ENCODE peak calls at places on chromosomes 13 and 19, in six cellular contexts. E is CD8-positive, alpha-beta T cell; S is HFFc6; C is endodermal cell; R is spleen; G is right lobe of liver. H is an unnamed sample.

GRCh38 chr19:3670258-3670795 is 29.9 kb downstream of the PIP5K1C start:
- DNase-seq in E (no peak), S (peak), C (peak), R (no peak), G (no peak), H (no peak)

GRCh38 chr19:16069813-16070365 is 6.4 kb upstream of the TPM4 start:
- DNase-seq in E (no peak), S (no peak), C (no peak), R (peak), G (peak), H (no peak)

GRCh38 chr13:36616706-36617105 is 57.1 kb upstream of the SERTM1 start:
- DNase-seq in E (no peak), S (no peak), C (no peak), R (no peak), G (no peak), H (no peak)

GRCh38 chr19:29651622-29652394 is 13.5 kb upstream of the PLEKHF1 start:
- DNase-seq in E (no peak), S (no peak), C (no peak), R (peak), G (no peak), H (no peak)

GRCh38 chr19:13430790-13431582 is 75.3 kb downstream of the CACNA1A start:
- DNase-seq in E (peak), S (peak), C (peak), R (peak), G (peak), H (peak)

GRCh38 chr19:45164577-45165335 is 4.0 kb upstream of the NKPD1 start:
- DNase-seq in E (peak), S (peak), C (peak), R (peak), G (no peak), H (peak)

GRCh38 chr19:47111081-47111589 is 2.4 kb downstream of the ZC3H4 start:
- DNase-seq in E (peak), S (no peak), C (peak), R (peak), G (peak), H (peak)

GRCh38 chr19:40805258-40805868 is 6.4 kb downstream of the EGLN2 start:
- DNase-seq in E (no peak), S (no peak), C (no peak), R (no peak), G (peak), H (no peak)

GRCh38 chr19:39197808-39198207 is 1.0 kb downstream of the NCCRP1 start:
- DNase-seq in E (no peak), S (no peak), C (peak), R (no peak), G (no peak), H (no peak)

GRCh38 chr19:45215391-45216191 is 29.6 kb downstream of the EXOC3L2 start:
- DNase-seq in E (no peak), S (no peak), C (peak), R (peak), G (no peak), H (no peak)

GRCh38 chr13:98480915-98481510 is 95.9 kb downstream of the STK24 start:
- DNase-seq in E (no peak), S (peak), C (no peak), R (no peak), G (no peak), H (no peak)

GRCh38 chr13:93700115-93700514 is 473.5 kb downstream of the GPC6 start:
- DNase-seq in E (no peak), S (peak), C (no peak), R (no peak), G (no peak), H (no peak)

GRCh38 chr13:44191504-44192171 is 182.0 kb upstream of the SERP2 start:
- DNase-seq in E (peak), S (peak), C (peak), R (no peak), G (no peak), H (no peak)

GRCh38 chr13:25630327-25630726 is 258.6 kb downstream of the ATP8A2 start:
- DNase-seq in E (no peak), S (no peak), C (no peak), R (no peak), G (no peak), H (no peak)

GRCh38 chr13:31394491-31394890 is 194.7 kb downstream of the B3GLCT start:
- DNase-seq in E (no peak), S (no peak), C (no peak), R (no peak), G (no peak), H (no peak)

GRCh38 chr19:33767898-33768413 is 28.7 kb upstream of the KCTD15 start:
- DNase-seq in E (no peak), S (no peak), C (peak), R (no peak), G (no peak), H (no peak)

GRCh38 chr19:29545866-29546582 is 20.2 kb downstream of the VSTM2B start:
- DNase-seq in E (no peak), S (no peak), C (no peak), R (peak), G (peak), H (peak)

GRCh38 chr19:3397266-3398022 is 31.1 kb downstream of the NFIC start:
- DNase-seq in E (no peak), S (no peak), C (peak), R (no peak), G (peak), H (no peak)

GRCh38 chr19:21463449-21464105 is 41.8 kb upstream of the ZNF429 start:
- DNase-seq in E (peak), S (no peak), C (peak), R (peak), G (no peak), H (no peak)

GRCh38 chr13:32496574-32497160 is 41.9 kb downstream of the N4BP2L2 start:
- DNase-seq in E (no peak), S (no peak), C (no peak), R (no peak), G (no peak), H (no peak)

GRCh38 chr19:16216744-16217670 is 19.3 kb downstream of the AP1M1 start:
- DNase-seq in E (peak), S (no peak), C (peak), R (peak), G (no peak), H (peak)

GRCh38 chr13:48851707-48852106 is 124.0 kb upstream of the FNDC3A start:
- DNase-seq in E (no peak), S (no peak), C (no peak), R (no peak), G (no peak), H (no peak)

GRCh38 chr13:40254394-40254793 is 412.0 kb downstream of the FOXO1 start:
- DNase-seq in E (no peak), S (no peak), C (no peak), R (no peak), G (no peak), H (no peak)

GRCh38 chr19:32702010-32702409 is 10.4 kb downstream of the NUDT19 start:
- DNase-seq in E (no peak), S (no peak), C (no peak), R (no peak), G (no peak), H (no peak)

GRCh38 chr13:59701261-59701660 is 462.5 kb downstream of the DIAPH3 start:
- DNase-seq in E (no peak), S (no peak), C (no peak), R (no peak), G (no peak), H (no peak)

GRCh38 chr19:5293607-5294089 is 47.0 kb downstream of the PTPRS start:
- DNase-seq in E (no peak), S (peak), C (peak), R (no peak), G (no peak), H (no peak)

GRCh38 chr19:38182536-38183210 is 41.3 kb downstream of the DPF1 start:
- DNase-seq in E (no peak), S (no peak), C (no peak), R (no peak), G (no peak), H (no peak)

GRCh38 chr19:3603121-3603841 is 3.4 kb downstream of the TBXA2R start:
- DNase-seq in E (no peak), S (no peak), C (no peak), R (peak), G (no peak), H (no peak)

GRCh38 chr13:27920677-27921420 is 1.0 kb downstream of the PDX1 start:
- DNase-seq in E (no peak), S (no peak), C (peak), R (no peak), G (no peak), H (no peak)

GRCh38 chr13:112024577-112024976 is 42.4 kb upstream of the SOX1 start:
- DNase-seq in E (no peak), S (no peak), C (no peak), R (no peak), G (no peak), H (no peak)

GRCh38 chr19:4044927-4045557 is 21.7 kb downstream of the ZBTB7A start:
- DNase-seq in E (no peak), S (no peak), C (peak), R (no peak), G (no peak), H (no peak)

GRCh38 chr19:1944088-1944915 is 3.3 kb downstream of the CSNK1G2 start:
- DNase-seq in E (no peak), S (no peak), C (no peak), R (no peak), G (peak), H (no peak)

GRCh38 chr19:46746281-46746965 is at the start of gene STRN4:
- DNase-seq in E (peak), S (no peak), C (peak), R (peak), G (no peak), H (peak)

GRCh38 chr19:40759352-40759751 is 8.3 kb downstream of the SNRPA start:
- DNase-seq in E (no peak), S (no peak), C (no peak), R (no peak), G (no peak), H (no peak)

GRCh38 chr19:18900700-18901502 is 4.9 kb upstream of the CERS1 start:
- DNase-seq in E (no peak), S (no peak), C (no peak), R (no peak), G (no peak), H (no peak)

GRCh38 chr13:97108535-97108910 is 113.6 kb upstream of the MBNL2 start:
- DNase-seq in E (no peak), S (no peak), C (no peak), R (no peak), G (no peak), H (no peak)

GRCh38 chr19:19078801-19079200 is 15.0 kb downstream of the SLC25A42 start:
- DNase-seq in E (no peak), S (no peak), C (no peak), R (no peak), G (no peak), H (no peak)

DNA sequence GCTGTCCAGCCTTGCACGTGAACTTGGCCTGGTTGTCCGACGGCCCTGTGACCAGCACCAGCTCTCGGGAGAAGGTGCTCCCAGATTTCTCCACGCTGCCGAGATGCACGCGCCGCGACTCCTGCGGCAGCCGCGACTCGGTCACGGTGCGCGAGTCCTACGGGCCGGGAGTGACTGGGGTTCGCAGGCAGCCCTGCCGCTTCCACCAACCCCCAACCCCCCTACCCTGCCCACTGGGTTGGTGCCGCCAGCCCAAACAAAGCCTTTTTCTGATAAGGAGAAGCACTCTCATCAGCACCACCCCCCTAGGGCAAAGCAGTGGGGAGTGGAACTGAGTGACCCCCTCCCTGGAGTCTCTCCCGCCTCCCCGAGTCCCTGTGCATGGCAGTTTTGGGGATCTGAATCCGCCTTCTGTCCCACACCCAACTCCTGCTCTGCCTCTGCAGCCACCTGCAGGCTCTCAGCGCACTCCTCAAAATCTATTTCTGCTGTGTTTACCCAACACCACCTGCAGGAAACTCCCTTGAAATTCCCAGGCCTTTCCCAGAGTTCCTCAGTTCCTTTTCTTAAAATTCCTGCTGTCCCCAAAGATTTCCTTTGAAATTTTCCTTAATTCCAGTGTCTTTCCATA is 6.2 kb downstream of the NPHS1 start:
- DNase-seq in E (no peak), S (no peak), C (peak), R (no peak), G (no peak), H (no peak)
- TF ChIP-seq CTCF in E (no peak), S (no peak), C (peak), R (no peak), G (no peak), H (no peak)

GRCh38 chr19:30744741-30745475 is 372.7 kb downstream of the ZNF536 start:
- DNase-seq in E (no peak), S (no peak), C (no peak), R (no peak), G (no peak), H (no peak)
- TF ChIP-seq CTCF in E (no peak), S (no peak), C (no peak), R (no peak), G (no peak), H (no peak)

DNA sequence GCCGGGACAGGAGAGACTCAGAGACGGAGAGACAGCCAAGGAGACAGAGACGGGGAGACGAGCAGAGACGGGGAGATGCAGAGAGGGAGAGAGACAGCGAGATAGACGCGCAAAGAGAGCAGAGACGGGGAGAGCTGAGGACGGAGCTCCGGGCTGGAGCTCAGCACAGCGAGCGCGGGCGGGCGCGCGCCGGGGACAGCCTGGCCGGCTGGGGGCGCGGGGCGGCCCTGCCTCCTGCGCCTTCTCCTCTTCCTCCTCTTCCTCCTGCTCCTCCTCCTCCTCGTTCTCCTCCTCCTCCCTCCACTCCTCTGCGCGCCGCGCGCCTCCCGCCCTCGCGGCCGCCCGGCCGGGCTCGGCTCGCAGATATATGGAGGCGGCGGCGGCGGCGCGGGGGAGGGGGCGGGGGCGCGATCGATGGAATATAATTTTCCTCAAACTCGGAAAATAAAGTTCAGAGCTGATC is at the start of gene ERFL:
- DNase-seq in E (no peak), S (no peak), C (peak), R (peak), G (no peak), H (no peak)
- TF ChIP-seq CTCF in E (no peak), S (no peak), C (no peak), R (no peak), G (no peak), H (no peak)

DNA sequence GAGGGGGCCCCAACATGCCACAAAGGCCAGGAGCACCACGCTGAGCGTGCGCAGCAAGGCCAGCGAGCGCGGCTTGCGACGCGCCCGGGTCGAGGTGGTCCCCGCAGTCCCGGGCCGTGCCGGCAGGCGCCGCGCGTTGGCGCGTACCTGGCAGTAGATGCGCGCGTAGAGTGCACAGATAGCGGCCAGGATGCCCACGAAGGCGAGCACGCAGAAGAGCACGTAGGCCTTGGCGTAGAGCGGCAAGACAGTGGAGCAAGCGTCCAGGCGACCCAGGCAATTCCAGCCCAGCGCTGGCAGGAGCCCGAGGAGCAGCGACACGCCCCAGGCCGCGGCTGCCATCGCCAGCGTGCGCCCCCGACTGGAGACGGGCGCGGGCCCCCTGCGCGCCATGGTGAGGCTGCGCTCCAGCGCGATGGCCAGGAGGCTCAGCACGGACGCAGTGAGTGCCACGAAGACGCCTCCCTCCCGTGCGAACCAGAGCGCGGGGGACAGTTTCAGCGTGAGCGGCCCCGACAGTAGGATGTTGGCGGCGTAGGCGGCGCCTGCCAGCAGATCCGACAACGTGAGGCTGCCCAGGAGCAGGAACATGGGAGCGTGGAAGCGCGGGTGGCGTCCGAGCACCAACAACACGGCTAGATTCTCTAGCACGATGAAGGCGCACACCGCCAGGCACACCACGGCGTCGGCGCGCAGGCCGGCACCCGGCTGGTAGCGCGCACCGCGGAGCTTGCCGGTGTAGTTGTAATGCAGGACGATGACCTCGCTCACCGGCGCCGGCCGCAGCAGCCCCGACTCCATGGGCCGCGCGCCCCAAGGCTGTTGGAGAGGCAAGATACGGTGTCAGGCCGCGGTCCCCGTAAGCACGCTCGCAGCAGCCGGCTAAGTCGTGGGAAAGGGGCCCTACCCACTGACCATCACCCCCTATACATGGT is 2.8 kb downstream of the S1PR5 start:
- DNase-seq in E (no peak), S (no peak), C (peak), R (no peak), G (no peak), H (no peak)
- TF ChIP-seq CTCF in E (peak), S (peak), C (peak), R (peak), G (no peak), H (peak)

DNA sequence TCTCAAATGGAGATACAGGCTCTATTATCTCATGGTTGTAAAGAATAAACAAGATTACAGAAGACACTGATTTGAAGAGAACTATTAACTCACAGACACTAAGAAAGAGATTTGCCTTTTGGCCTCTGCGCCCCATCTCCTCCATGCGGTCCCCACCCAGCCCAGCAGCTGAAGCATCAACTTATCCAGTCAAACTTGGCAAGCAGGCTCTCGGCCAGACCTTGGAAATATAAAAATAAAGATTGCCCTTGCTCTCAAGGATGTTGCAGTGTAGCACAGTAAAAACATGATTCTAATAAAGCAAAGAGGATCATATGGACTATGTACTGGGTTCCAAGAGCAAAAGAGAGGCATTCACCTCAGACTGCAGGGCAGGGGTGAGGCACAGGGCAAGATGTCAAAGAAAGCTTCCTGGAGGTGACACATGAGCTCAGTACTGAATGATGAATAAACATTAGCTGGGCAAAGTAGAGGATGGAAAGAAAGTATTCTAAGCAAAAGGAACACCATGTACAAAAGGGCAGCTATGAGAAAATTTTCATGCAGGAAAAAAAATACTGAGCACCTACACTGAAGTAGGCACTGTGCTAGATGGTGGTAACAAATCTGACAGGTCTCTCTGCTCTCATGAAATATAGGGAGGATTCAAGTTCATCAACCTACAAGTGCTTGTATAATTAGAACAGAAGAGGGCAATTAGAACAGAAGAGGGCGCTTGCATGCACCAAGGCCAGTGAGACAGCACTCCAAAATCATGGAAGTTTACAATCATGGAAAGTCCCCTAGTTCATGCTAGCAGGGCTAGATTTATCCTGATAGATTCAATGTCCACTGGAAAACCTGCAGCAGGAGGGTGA is 85.0 kb downstream of the SACS start:
- DNase-seq in E (no peak), S (no peak), C (no peak), R (no peak), G (no peak), H (no peak)
- TF ChIP-seq CTCF in E (no peak), S (no peak), C (peak), R (no peak), G (no peak), H (no peak)

GRCh38 chr13:20126460-20127262 is 34.2 kb downstream of the GJA3 start:
- DNase-seq in E (no peak), S (no peak), C (no peak), R (peak), G (no peak), H (peak)

GRCh38 chr13:20129076-20129475 is 31.8 kb downstream of the GJA3 start:
- DNase-seq in E (no peak), S (no peak), C (no peak), R (no peak), G (no peak), H (no peak)

GRCh38 chr13:20127263-20127562 is 33.6 kb downstream of the GJA3 start:
- DNase-seq in E (no peak), S (no peak), C (no peak), R (peak), G (no peak), H (no peak)

GRCh38 chr13:20128459-20128927 is 32.4 kb downstream of the GJA3 start:
- DNase-seq in E (no peak), S (no peak), C (peak), R (no peak), G (peak), H (no peak)

GRCh38 chr13:20127563-20128458 is 33.0 kb downstream of the GJA3 start:
- DNase-seq in E (peak), S (peak), C (peak), R (peak), G (peak), H (peak)
- TF ChIP-seq CTCF in E (peak), S (peak), C (peak), R (no peak), G (peak), H (peak)

GRCh38 chr13:51437550-51438127 is 15.2 kb downstream of the INTS6 start:
- DNase-seq in E (no peak), S (no peak), C (no peak), R (no peak), G (no peak), H (no peak)

GRCh38 chr13:51432576-51432975 is 20.3 kb downstream of the INTS6 start:
- DNase-seq in E (no peak), S (no peak), C (no peak), R (no peak), G (no peak), H (no peak)

GRCh38 chr13:51435002-51435578 is 17.7 kb downstream of the INTS6 start:
- DNase-seq in E (no peak), S (peak), C (no peak), R (no peak), G (no peak), H (no peak)
- TF ChIP-seq CTCF in E (peak), S (peak), C (peak), R (peak), G (peak), H (peak)